ENCODE peak calls at places on chromosome 6, in eight cellular contexts. X, L, G, A, I, M, F and S are unnamed samples.

GRCh38 chr6:144555078-144555477 is 269.9 kb downstream of the UTRN start:
- DNase-seq in M (no peak), L (no peak), F (no peak), X (no peak), G (no peak), A (no peak), I (no peak), S (no peak)

GRCh38 chr6:143594647-143595046 is 83.1 kb upstream of the PHACTR2 start:
- DNase-seq in I (no peak), L (no peak), X (no peak), A (no peak), G (no peak), F (no peak), M (no peak), S (peak)

GRCh38 chr6:39881851-39882566 is 52.3 kb downstream of the MOCS1 start:
- DNase-seq in M (no peak), G (no peak), X (no peak), L (no peak), I (no peak), F (no peak), A (peak), S (peak)

GRCh38 chr6:138031417-138031816 is 75.8 kb downstream of the PERP start:
- DNase-seq in G (no peak), L (no peak), M (no peak), F (no peak), X (no peak), I (no peak), A (no peak), S (no peak)

GRCh38 chr6:159959976-159960384 is 8.9 kb upstream of the IGF2R start:
- DNase-seq in M (no peak), A (peak), F (no peak), G (no peak), L (no peak), X (no peak), I (no peak), S (peak)

GRCh38 chr6:168011291-168011690 is 13.8 kb downstream of the KIF25 start:
- DNase-seq in X (no peak), A (no peak), M (no peak), L (no peak), I (no peak), F (no peak), G (no peak), S (no peak)

GRCh38 chr6:139409026-139409425 is 34.6 kb upstream of the CITED2 start:
- DNase-seq in I (no peak), M (no peak), A (peak), F (no peak), L (no peak), G (no peak), X (no peak), S (peak)

GRCh38 chr6:3612341-3613041 is 139.0 kb downstream of the PXDC1 start:
- DNase-seq in A (peak), I (no peak), X (no peak), M (no peak), L (peak), F (peak), G (no peak), S (peak)

GRCh38 chr6:116420341-116420740 is 40.8 kb upstream of the CALHM6 start:
- DNase-seq in M (no peak), G (no peak), I (no peak), A (no peak), L (no peak), F (no peak), X (no peak), S (no peak)

GRCh38 chr6:134447423-134447822 is 129.5 kb upstream of the SGK1 start:
- DNase-seq in A (peak), L (peak), F (no peak), M (no peak), I (no peak), G (no peak), X (no peak), S (peak)

GRCh38 chr6:155093430-155093829 is 98.3 kb downstream of the TIAM2 start:
- DNase-seq in A (no peak), G (peak), L (no peak), F (no peak), I (no peak), M (no peak), X (peak), S (no peak)

GRCh38 chr6:90497411-90497810 is 89.5 kb downstream of the MAP3K7 start:
- DNase-seq in G (no peak), I (no peak), X (no peak), L (no peak), F (no peak), A (no peak), M (no peak), S (no peak)
- TF ChIP-seq CTCF in G (peak), I (no peak), X (no peak), L (peak), F (peak), A (peak), M (peak), S (no peak)

DNA sequence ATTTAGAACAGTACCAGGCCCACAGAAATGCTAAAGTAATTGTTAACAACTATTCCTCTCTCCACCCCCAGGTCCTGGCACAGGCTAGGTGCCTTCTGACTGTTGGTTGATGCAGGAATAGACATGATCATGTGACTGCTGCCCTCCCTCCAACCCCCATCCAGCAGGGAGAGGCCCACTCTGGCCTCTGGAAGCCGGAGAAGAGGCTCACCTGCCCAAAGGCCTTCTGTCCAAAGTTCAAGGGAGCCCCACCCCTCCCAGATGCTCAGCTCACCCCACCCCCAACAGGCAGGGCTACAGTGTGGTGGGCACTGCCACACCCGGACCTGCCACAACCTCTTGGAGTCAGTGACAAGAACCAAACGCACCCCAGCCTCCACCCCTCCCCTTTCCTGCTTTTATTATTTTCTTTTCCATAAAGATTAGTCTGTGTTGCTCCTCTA is 26.9 kb upstream of the FOXP4 start:
- DNase-seq in L (no peak), X (no peak), I (peak), F (no peak), A (no peak), M (no peak), G (no peak), S (no peak)
- TF ChIP-seq CTCF in L (no peak), X (no peak), I (no peak), F (no peak), A (no peak), M (no peak), G (no peak), S (no peak)

GRCh38 chr6:35984701-35985100 is 39.7 kb downstream of the SLC26A8 start:
- DNase-seq in X (no peak), A (no peak), G (peak), M (no peak), L (no peak), F (no peak), I (no peak), S (no peak)
- TF ChIP-seq CTCF in X (no peak), A (no peak), G (no peak), M (no peak), L (no peak), F (no peak), I (no peak), S (no peak)

GRCh38 chr6:26660096-26660425 is 515 bp upstream of the ZNF322 start:
- DNase-seq in L (peak), I (no peak), F (no peak), G (peak), A (peak), X (no peak), M (no peak), S (peak)
- TF ChIP-seq CTCF in L (peak), I (no peak), F (peak), G (peak), A (peak), X (peak), M (peak), S (peak)

GRCh38 chr6:129472239-129472638 is 237.7 kb downstream of the ARHGAP18 start:
- DNase-seq in A (no peak), M (no peak), G (peak), L (no peak), F (no peak), X (no peak), I (no peak), S (no peak)

GRCh38 chr6:129469070-129469662 is 240.8 kb downstream of the ARHGAP18 start:
- DNase-seq in G (no peak), L (peak), I (no peak), A (peak), M (no peak), F (no peak), X (no peak), S (no peak)
- TF ChIP-seq CTCF in G (no peak), L (peak), I (no peak), A (peak), M (no peak), F (no peak), X (no peak), S (no peak)

GRCh38 chr6:53241936-53242335 is 93.3 kb upstream of the GCM1 start:
- DNase-seq in G (no peak), A (no peak), I (no peak), M (no peak), L (no peak), F (no peak), X (no peak), S (no peak)
- TF ChIP-seq CTCF in G (no peak), A (no peak), I (no peak), M (no peak), L (no peak), F (no peak), X (no peak), S (no peak)

GRCh38 chr6:51753635-51754034 is 333.8 kb downstream of the PKHD1 start:
- DNase-seq in X (no peak), I (peak), G (peak), M (peak), A (no peak), F (no peak), L (peak), S (no peak)
- TF ChIP-seq CTCF in X (no peak), I (no peak), G (peak), M (peak), A (no peak), F (peak), L (peak), S (no peak)

GRCh38 chr6:36075656-36076055 is 48.0 kb downstream of the MAPK14 start:
- DNase-seq in I (no peak), L (no peak), A (no peak), F (no peak), X (no peak), M (no peak), G (peak), S (no peak)
- TF ChIP-seq CTCF in I (peak), L (peak), A (peak), F (peak), X (peak), M (peak), G (peak), S (no peak)

GRCh38 chr6:107032051-107032450 is 4.1 kb downstream of the MTRES1 start:
- DNase-seq in G (no peak), M (no peak), I (no peak), A (peak), X (no peak), F (no peak), L (no peak), S (no peak)

GRCh38 chr6:107030151-107030550 is 2.2 kb downstream of the MTRES1 start:
- DNase-seq in X (no peak), G (no peak), L (no peak), M (no peak), I (no peak), F (no peak), A (no peak), S (no peak)

GRCh38 chr6:107033136-107033535 is 5.1 kb downstream of the MTRES1 start:
- DNase-seq in A (no peak), F (no peak), X (no peak), L (no peak), I (no peak), G (no peak), M (no peak), S (no peak)
- TF ChIP-seq CTCF in A (no peak), F (no peak), X (no peak), L (no peak), I (no peak), G (no peak), M (no peak), S (no peak)

GRCh38 chr6:44003345-44004061 is 123.7 kb downstream of the MRPL14 start:
- DNase-seq in F (no peak), L (peak), G (peak), M (peak), X (no peak), I (no peak), A (no peak), S (no peak)
- TF ChIP-seq CTCF in F (no peak), L (no peak), G (no peak), M (peak), X (no peak), I (no peak), A (no peak), S (no peak)